ENCODE peak calls at places on chromosome 20, in seven cellular contexts. One of them, this sample, is unnamed. For H3K4me1, the result is how much of the 10 kb centered on the place peaks cover.

GRCh38 chr20:54122189-54122588 is 51.6 kb downstream of the CYP24A1 start:
- DNase-seq in A549: no peak
- DNase-seq in CD8-positive, alpha-beta memory T cell: no peak
- DNase-seq in fibroblast of lung: peak
- DNase-seq in breast epithelium: no peak
- DNase-seq in naive thymus-derived CD4-positive, alpha-beta T cell: no peak
- DNase-seq in transverse colon: no peak
- DNase-seq in this sample: no peak

GRCh38 chr20:63461364-63461763 is 11.1 kb downstream of the KCNQ2 start:
- DNase-seq in A549: no peak
- DNase-seq in CD8-positive, alpha-beta memory T cell: no peak
- DNase-seq in fibroblast of lung: no peak
- DNase-seq in breast epithelium: no peak
- DNase-seq in naive thymus-derived CD4-positive, alpha-beta T cell: no peak
- DNase-seq in transverse colon: no peak
- DNase-seq in this sample: no peak

GRCh38 chr20:22590662-22591061 is 6.3 kb upstream of the FOXA2 start:
- DNase-seq in A549: no peak
- DNase-seq in CD8-positive, alpha-beta memory T cell: no peak
- DNase-seq in fibroblast of lung: no peak
- DNase-seq in breast epithelium: no peak
- DNase-seq in naive thymus-derived CD4-positive, alpha-beta T cell: no peak
- DNase-seq in transverse colon: no peak
- DNase-seq in this sample: no peak

GRCh38 chr20:40160151-40160550 is 528.9 kb downstream of the MAFB start:
- DNase-seq in A549: peak
- DNase-seq in CD8-positive, alpha-beta memory T cell: no peak
- DNase-seq in fibroblast of lung: peak
- DNase-seq in breast epithelium: no peak
- DNase-seq in naive thymus-derived CD4-positive, alpha-beta T cell: no peak
- DNase-seq in transverse colon: peak
- DNase-seq in this sample: no peak

GRCh38 chr20:58086763-58087566 is 141.5 kb downstream of the ANKRD60 start:
- DNase-seq in A549: peak
- DNase-seq in CD8-positive, alpha-beta memory T cell: no peak
- DNase-seq in fibroblast of lung: peak
- DNase-seq in breast epithelium: no peak
- DNase-seq in naive thymus-derived CD4-positive, alpha-beta T cell: no peak
- DNase-seq in transverse colon: peak
- DNase-seq in this sample: no peak

GRCh38 chr20:59820204-59821041 is 113.0 kb downstream of the SYCP2 start:
- DNase-seq in A549: no peak
- DNase-seq in CD8-positive, alpha-beta memory T cell: no peak
- DNase-seq in fibroblast of lung: no peak
- DNase-seq in breast epithelium: peak
- DNase-seq in naive thymus-derived CD4-positive, alpha-beta T cell: no peak
- DNase-seq in transverse colon: no peak
- DNase-seq in this sample: no peak

GRCh38 chr20:11124849-11125505 is 451.2 kb upstream of the JAG1 start:
- DNase-seq in A549: no peak
- DNase-seq in CD8-positive, alpha-beta memory T cell: no peak
- DNase-seq in fibroblast of lung: peak
- DNase-seq in breast epithelium: no peak
- DNase-seq in naive thymus-derived CD4-positive, alpha-beta T cell: no peak
- DNase-seq in transverse colon: no peak
- DNase-seq in this sample: no peak

GRCh38 chr20:63522091-63522868 is 1.7 kb downstream of the PPDPF start:
- DNase-seq in A549: no peak
- DNase-seq in CD8-positive, alpha-beta memory T cell: no peak
- DNase-seq in fibroblast of lung: no peak
- DNase-seq in breast epithelium: no peak
- DNase-seq in naive thymus-derived CD4-positive, alpha-beta T cell: no peak
- DNase-seq in transverse colon: no peak
- DNase-seq in this sample: no peak

GRCh38 chr20:5621305-5621704 is 128.9 kb upstream of the SHLD1 start:
- DNase-seq in A549: no peak
- DNase-seq in CD8-positive, alpha-beta memory T cell: no peak
- DNase-seq in fibroblast of lung: peak
- DNase-seq in breast epithelium: peak
- DNase-seq in naive thymus-derived CD4-positive, alpha-beta T cell: no peak
- DNase-seq in transverse colon: no peak
- DNase-seq in this sample: no peak

GRCh38 chr20:16732506-16733152 is 2.8 kb downstream of the SNRPB2 start:
- DNase-seq in A549: no peak
- DNase-seq in CD8-positive, alpha-beta memory T cell: peak
- DNase-seq in fibroblast of lung: no peak
- DNase-seq in breast epithelium: no peak
- DNase-seq in naive thymus-derived CD4-positive, alpha-beta T cell: no peak
- DNase-seq in transverse colon: no peak
- DNase-seq in this sample: no peak

GRCh38 chr20:3407426-3408250 is at the start of gene DNAAF9:
- DNase-seq in A549: peak
- DNase-seq in CD8-positive, alpha-beta memory T cell: peak
- DNase-seq in fibroblast of lung: peak
- DNase-seq in breast epithelium: peak
- DNase-seq in naive thymus-derived CD4-positive, alpha-beta T cell: peak
- DNase-seq in transverse colon: peak
- DNase-seq in this sample: peak

GRCh38 chr20:51318058-51318960 is 224.2 kb downstream of the NFATC2 start:
- DNase-seq in A549: peak
- DNase-seq in CD8-positive, alpha-beta memory T cell: peak
- DNase-seq in fibroblast of lung: no peak
- DNase-seq in breast epithelium: no peak
- DNase-seq in naive thymus-derived CD4-positive, alpha-beta T cell: peak
- DNase-seq in transverse colon: peak
- DNase-seq in this sample: peak

GRCh38 chr20:11540558-11540957 is 377.1 kb upstream of the BTBD3 start:
- DNase-seq in A549: no peak
- DNase-seq in CD8-positive, alpha-beta memory T cell: no peak
- DNase-seq in fibroblast of lung: no peak
- DNase-seq in breast epithelium: no peak
- DNase-seq in naive thymus-derived CD4-positive, alpha-beta T cell: no peak
- DNase-seq in transverse colon: no peak
- DNase-seq in this sample: no peak

GRCh38 chr20:6976096-6976495 is 208.6 kb downstream of the BMP2 start:
- DNase-seq in A549: no peak
- DNase-seq in CD8-positive, alpha-beta memory T cell: no peak
- DNase-seq in fibroblast of lung: peak
- DNase-seq in breast epithelium: no peak
- DNase-seq in naive thymus-derived CD4-positive, alpha-beta T cell: no peak
- DNase-seq in transverse colon: no peak
- DNase-seq in this sample: no peak

GRCh38 chr20:63148696-63149095 is 67.2 kb downstream of the YTHDF1 start:
- DNase-seq in A549: no peak
- DNase-seq in CD8-positive, alpha-beta memory T cell: no peak
- DNase-seq in fibroblast of lung: no peak
- DNase-seq in breast epithelium: no peak
- DNase-seq in naive thymus-derived CD4-positive, alpha-beta T cell: no peak
- DNase-seq in transverse colon: no peak
- DNase-seq in this sample: no peak

GRCh38 chr20:3871549-3872265 is 17.5 kb upstream of the PANK2 start:
- DNase-seq in A549: peak
- DNase-seq in CD8-positive, alpha-beta memory T cell: no peak
- DNase-seq in fibroblast of lung: no peak
- DNase-seq in breast epithelium: no peak
- DNase-seq in naive thymus-derived CD4-positive, alpha-beta T cell: no peak
- DNase-seq in transverse colon: no peak
- DNase-seq in this sample: no peak

GRCh38 chr20:4949833-4950178 is 51.5 kb downstream of the SLC23A2 start:
- DNase-seq in A549: peak
- DNase-seq in CD8-positive, alpha-beta memory T cell: no peak
- DNase-seq in fibroblast of lung: peak
- DNase-seq in breast epithelium: no peak
- DNase-seq in naive thymus-derived CD4-positive, alpha-beta T cell: no peak
- DNase-seq in transverse colon: no peak
- DNase-seq in this sample: no peak

GRCh38 chr20:10376271-10377075 is 57.5 kb downstream of the MKKS start:
- DNase-seq in A549: no peak
- DNase-seq in CD8-positive, alpha-beta memory T cell: no peak
- DNase-seq in fibroblast of lung: no peak
- DNase-seq in breast epithelium: no peak
- DNase-seq in naive thymus-derived CD4-positive, alpha-beta T cell: no peak
- DNase-seq in transverse colon: no peak
- DNase-seq in this sample: no peak

GRCh38 chr20:3744806-3745685 is 12.6 kb downstream of the HSPA12B start:
- DNase-seq in A549: peak
- DNase-seq in CD8-positive, alpha-beta memory T cell: peak
- DNase-seq in fibroblast of lung: no peak
- DNase-seq in breast epithelium: no peak
- DNase-seq in naive thymus-derived CD4-positive, alpha-beta T cell: peak
- DNase-seq in transverse colon: peak
- DNase-seq in this sample: peak

GRCh38 chr20:37901667-37902503 is 1.0 kb upstream of the VSTM2L start:
- DNase-seq in A549: peak
- DNase-seq in CD8-positive, alpha-beta memory T cell: no peak
- DNase-seq in fibroblast of lung: peak
- DNase-seq in breast epithelium: no peak
- DNase-seq in naive thymus-derived CD4-positive, alpha-beta T cell: no peak
- DNase-seq in transverse colon: no peak
- DNase-seq in this sample: no peak

GRCh38 chr20:43409041-43409913 is 48.4 kb upstream of the SRSF6 start:
- DNase-seq in A549: no peak
- DNase-seq in CD8-positive, alpha-beta memory T cell: no peak
- DNase-seq in fibroblast of lung: peak
- DNase-seq in breast epithelium: no peak
- DNase-seq in naive thymus-derived CD4-positive, alpha-beta T cell: no peak
- DNase-seq in transverse colon: no peak
- DNase-seq in this sample: no peak

GRCh38 chr20:56504373-56505005 is 20.1 kb upstream of the FAM209A start:
- DNase-seq in A549: peak
- DNase-seq in CD8-positive, alpha-beta memory T cell: no peak
- DNase-seq in fibroblast of lung: no peak
- DNase-seq in breast epithelium: no peak
- DNase-seq in naive thymus-derived CD4-positive, alpha-beta T cell: peak
- DNase-seq in transverse colon: no peak
- DNase-seq in this sample: no peak

GRCh38 chr20:62131560-62132320 is 9.5 kb downstream of the LSM14B start:
- DNase-seq in A549: no peak
- DNase-seq in CD8-positive, alpha-beta memory T cell: no peak
- DNase-seq in fibroblast of lung: no peak
- DNase-seq in breast epithelium: no peak
- DNase-seq in naive thymus-derived CD4-positive, alpha-beta T cell: no peak
- DNase-seq in transverse colon: no peak
- DNase-seq in this sample: no peak
- H3K4me1 ChIP-seq in A549: under half
- H3K4me1 ChIP-seq in CD8-positive, alpha-beta memory T cell: under half
- H3K4me1 ChIP-seq in fibroblast of lung: under half
- H3K4me1 ChIP-seq in breast epithelium: under half
- H3K4me1 ChIP-seq in naive thymus-derived CD4-positive, alpha-beta T cell: under half
- H3K4me1 ChIP-seq in transverse colon: under half
- H3K4me1 ChIP-seq in this sample: under half

DNA sequence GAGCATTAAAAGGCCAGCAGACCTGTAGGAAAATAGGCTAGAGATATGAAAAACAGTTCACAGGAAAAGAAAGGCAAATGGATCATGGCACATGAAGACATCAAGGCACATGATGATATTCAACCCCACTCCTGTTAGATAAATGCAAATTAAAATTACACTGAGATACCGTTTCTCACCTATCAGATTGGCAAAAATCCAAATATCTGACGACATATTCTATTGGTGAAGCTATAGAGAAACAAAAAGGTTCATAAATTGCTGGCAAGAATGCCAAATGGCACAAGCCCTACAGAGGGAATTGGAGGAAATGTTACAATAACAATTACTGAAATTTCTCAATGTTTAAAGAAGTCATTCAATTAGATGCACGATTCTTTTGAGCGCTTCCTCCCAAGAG is 45.3 kb upstream of the DSN1 start:
- DNase-seq in A549: no peak
- DNase-seq in CD8-positive, alpha-beta memory T cell: no peak
- DNase-seq in fibroblast of lung: no peak
- DNase-seq in breast epithelium: no peak
- DNase-seq in naive thymus-derived CD4-positive, alpha-beta T cell: no peak
- DNase-seq in transverse colon: no peak
- DNase-seq in this sample: no peak
- H3K4me1 ChIP-seq in A549: under half
- H3K4me1 ChIP-seq in CD8-positive, alpha-beta memory T cell: under half
- H3K4me1 ChIP-seq in fibroblast of lung: under half
- H3K4me1 ChIP-seq in breast epithelium: under half
- H3K4me1 ChIP-seq in naive thymus-derived CD4-positive, alpha-beta T cell: under half
- H3K4me1 ChIP-seq in transverse colon: under half
- H3K4me1 ChIP-seq in this sample: under half

GRCh38 chr20:21175433-21175832 is 49.6 kb downstream of the KIZ start:
- DNase-seq in A549: no peak
- DNase-seq in CD8-positive, alpha-beta memory T cell: no peak
- DNase-seq in fibroblast of lung: no peak
- DNase-seq in breast epithelium: no peak
- DNase-seq in naive thymus-derived CD4-positive, alpha-beta T cell: peak
- DNase-seq in transverse colon: no peak
- DNase-seq in this sample: no peak
- H3K4me1 ChIP-seq in A549: under half
- H3K4me1 ChIP-seq in CD8-positive, alpha-beta memory T cell: under half
- H3K4me1 ChIP-seq in fibroblast of lung: under half
- H3K4me1 ChIP-seq in breast epithelium: under half
- H3K4me1 ChIP-seq in naive thymus-derived CD4-positive, alpha-beta T cell: under half
- H3K4me1 ChIP-seq in transverse colon: under half
- H3K4me1 ChIP-seq in this sample: under half

GRCh38 chr20:1267161-1267560 is 1.1 kb downstream of the SNPH start:
- DNase-seq in A549: no peak
- DNase-seq in CD8-positive, alpha-beta memory T cell: no peak
- DNase-seq in fibroblast of lung: no peak
- DNase-seq in breast epithelium: no peak
- DNase-seq in naive thymus-derived CD4-positive, alpha-beta T cell: no peak
- DNase-seq in transverse colon: no peak
- DNase-seq in this sample: no peak

GRCh38 chr20:1266167-1266973 is at the start of gene SNPH:
- DNase-seq in A549: peak
- DNase-seq in CD8-positive, alpha-beta memory T cell: peak
- DNase-seq in fibroblast of lung: peak
- DNase-seq in breast epithelium: no peak
- DNase-seq in naive thymus-derived CD4-positive, alpha-beta T cell: peak
- DNase-seq in transverse colon: peak
- DNase-seq in this sample: peak

GRCh38 chr20:1269850-1270249 is 3.8 kb downstream of the SNPH start:
- DNase-seq in A549: no peak
- DNase-seq in CD8-positive, alpha-beta memory T cell: no peak
- DNase-seq in fibroblast of lung: no peak
- DNase-seq in breast epithelium: no peak
- DNase-seq in naive thymus-derived CD4-positive, alpha-beta T cell: no peak
- DNase-seq in transverse colon: no peak
- DNase-seq in this sample: no peak

GRCh38 chr20:1269235-1269634 is 3.1 kb downstream of the SNPH start:
- DNase-seq in A549: no peak
- DNase-seq in CD8-positive, alpha-beta memory T cell: no peak
- DNase-seq in fibroblast of lung: no peak
- DNase-seq in breast epithelium: no peak
- DNase-seq in naive thymus-derived CD4-positive, alpha-beta T cell: no peak
- DNase-seq in transverse colon: no peak
- DNase-seq in this sample: no peak

DNA sequence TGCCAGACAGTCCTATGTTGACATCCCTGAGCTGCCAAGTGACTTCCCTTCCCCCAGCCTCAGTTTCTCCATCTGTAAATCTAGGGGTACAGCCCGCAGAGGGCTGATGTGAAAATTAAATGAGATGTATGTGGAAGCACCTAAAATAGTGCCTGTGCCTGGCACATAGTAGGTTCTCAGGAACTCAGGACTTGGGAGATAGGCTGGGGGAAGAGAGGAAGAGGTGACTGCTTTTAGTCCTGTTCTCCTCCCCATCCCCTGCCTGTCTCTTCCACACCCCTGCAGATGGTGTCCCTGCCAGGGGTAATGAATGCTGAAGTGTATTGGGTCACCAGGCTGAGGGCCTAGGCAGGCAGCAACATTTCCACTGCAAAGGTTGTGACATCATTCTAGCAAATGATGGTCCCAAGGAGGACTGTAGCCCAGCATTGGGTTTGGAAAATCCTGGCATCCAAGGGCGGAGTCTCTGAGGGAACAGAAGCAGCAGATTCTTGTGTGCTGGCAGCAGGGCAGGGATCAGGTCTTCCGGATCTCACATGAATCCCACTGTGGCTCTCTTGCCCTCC is 1.8 kb downstream of the SNPH start:
- DNase-seq in A549: no peak
- DNase-seq in CD8-positive, alpha-beta memory T cell: no peak
- DNase-seq in fibroblast of lung: no peak
- DNase-seq in breast epithelium: no peak
- DNase-seq in naive thymus-derived CD4-positive, alpha-beta T cell: no peak
- DNase-seq in transverse colon: no peak
- DNase-seq in this sample: no peak
- H3K4me1 ChIP-seq in A549: under half
- H3K4me1 ChIP-seq in CD8-positive, alpha-beta memory T cell: half or more
- H3K4me1 ChIP-seq in fibroblast of lung: under half
- H3K4me1 ChIP-seq in breast epithelium: under half
- H3K4me1 ChIP-seq in naive thymus-derived CD4-positive, alpha-beta T cell: under half
- H3K4me1 ChIP-seq in transverse colon: under half
- H3K4me1 ChIP-seq in this sample: half or more

This sample was measured in CD8-positive, alpha-beta T cell.